ENCODE peak calls at places on chromosomes 11 and 22, in eight cellular contexts. Y is SJSA1; O is activated T-cell treated with anti-CD3 and anti-CD28 coated beads for 48 hours; M is NCI-H1092 treated with DMSO at 0.1 percent for 48 hours; W is tibial nerve; V is activated T-helper 9 cell treated with anti-CD3 and anti-CD28 coated beads, Interleukin-2, amount 50 U/mL, for 16 hours; C is stomach; S is stimulated activated CD4-positive, alpha-beta T cell treated with anti-CD3 and anti-CD28 coated beads, Interleukin-2, amount 100 ng/mL, for 48 hours. Q is an unnamed sample.

GRCh38 chr11:131904756-131905155 is 534.3 kb downstream of the NTM start:
- DNase-seq in Y (peak; percentile 38), O (no peak), M (no peak), W (no peak), V (no peak), C (no peak), S (no peak), Q (no peak)

GRCh38 chr22:46795845-46796565 is 33.6 kb downstream of the TBC1D22A start:
- DNase-seq in Y (no peak), O (no peak), M (no peak), W (no peak), V (no peak), C (no peak), S (no peak), Q (no peak)

GRCh38 chr22:36197065-36197440 is 4.6 kb downstream of the APOL4 start:
- DNase-seq in Y (no peak), O (no peak), M (no peak), W (peak; percentile 39), V (no peak), C (no peak), S (no peak), Q (peak; percentile 90)

GRCh38 chr11:112277937-112278336 is 17.3 kb upstream of the PLET1 start:
- DNase-seq in Y (no peak), O (no peak), M (no peak), W (no peak), V (no peak), C (no peak), S (no peak), Q (no peak)

GRCh38 chr11:71213696-71214552 is 38.5 kb downstream of the SHANK2 start:
- DNase-seq in Y (no peak), O (no peak), M (no peak), W (no peak), V (no peak), C (no peak), S (no peak), Q (no peak)

GRCh38 chr11:93732237-93732892 is 8.9 kb downstream of the TAF1D start:
- DNase-seq in Y (no peak), O (no peak), M (no peak), W (no peak), V (no peak), C (no peak), S (no peak), Q (no peak)

GRCh38 chr11:118172356-118172755 is 4.1 kb downstream of the SCN2B start:
- DNase-seq in Y (no peak), O (no peak), M (no peak), W (no peak), V (no peak), C (no peak), S (no peak), Q (no peak)

GRCh38 chr11:2208691-2209369 is 37.2 kb upstream of the TH start:
- DNase-seq in Y (no peak), O (no peak), M (peak; percentile 62), W (no peak), V (no peak), C (peak; percentile 85), S (no peak), Q (peak; percentile 79)

GRCh38 chr11:11786771-11787170 is 55.0 kb upstream of the USP47 start:
- DNase-seq in Y (peak; percentile 18), O (no peak), M (peak; percentile 39), W (peak; percentile 20), V (no peak), C (no peak), S (no peak), Q (no peak)

GRCh38 chr11:96741068-96741467 is 351.3 kb downstream of the JRKL start:
- DNase-seq in Y (no peak), O (no peak), M (no peak), W (no peak), V (no peak), C (no peak), S (no peak), Q (no peak)

GRCh38 chr11:118202599-118203422 is 22.0 kb downstream of the JAML start:
- DNase-seq in Y (no peak), O (peak; percentile 56), M (no peak), W (no peak), V (no peak), C (peak; percentile 46), S (peak; percentile 43), Q (no peak)

GRCh38 chr11:61778357-61778886 is 14.0 kb downstream of the TMEM258 start:
- DNase-seq in Y (no peak), O (no peak), M (no peak), W (no peak), V (no peak), C (no peak), S (no peak), Q (no peak)

GRCh38 chr11:9859491-9860305 is 195.8 kb downstream of the SWAP70 start:
- DNase-seq in Y (peak; percentile 28), O (no peak), M (no peak), W (no peak), V (no peak), C (no peak), S (no peak), Q (no peak)

GRCh38 chr11:44877908-44878459 is 72.7 kb downstream of the TP53I11 start:
- DNase-seq in Y (peak; percentile 62), O (no peak), M (peak; percentile 57), W (no peak), V (no peak), C (no peak), S (no peak), Q (no peak)

GRCh38 chr22:38923463-38924196 is 33.8 kb upstream of the APOBEC3A start:
- DNase-seq in Y (peak; percentile 64), O (no peak), M (no peak), W (peak; percentile 67), V (no peak), C (peak; percentile 80), S (no peak), Q (no peak)

Q was measured in vagina.